ENCODE peak calls at places on chromosomes 16 and 17, in eight cellular contexts. T, Z, P, M, N, E, D and F are unnamed samples.

GRCh38 chr17:17146791-17147406 is 59.2 kb downstream of the PLD6 start:
- DNase-seq in T (no peak), Z (no peak), P (no peak), M (no peak), N (no peak), E (no peak), D (no peak), F (no peak)

GRCh38 chr17:74356640-74357465 is 4.8 kb downstream of the BTBD17 start:
- DNase-seq in T (no peak), Z (no peak), P (no peak), M (no peak), N (no peak), E (no peak), D (no peak), F (no peak)

GRCh38 chr17:20141201-20141999 is 132.2 kb downstream of the SPECC1 start:
- DNase-seq in T (no peak), Z (no peak), P (no peak), M (no peak), N (no peak), E (no peak), D (no peak), F (no peak)

GRCh38 chr16:81539009-81539820 is 94.6 kb downstream of the CMIP start:
- DNase-seq in T (peak; percentile 26), Z (no peak), P (no peak), M (no peak), N (no peak), E (no peak), D (no peak), F (no peak)

GRCh38 chr16:12317856-12318591 is 341.5 kb downstream of the SNX29 start:
- DNase-seq in T (peak; percentile 85), Z (no peak), P (no peak), M (no peak), N (no peak), E (no peak), D (no peak), F (no peak)

GRCh38 chr17:77124192-77124908 is 16.4 kb upstream of the SEC14L1 start:
- DNase-seq in T (peak; percentile 96), Z (no peak), P (no peak), M (no peak), N (no peak), E (peak; percentile 71), D (no peak), F (no peak)

GRCh38 chr17:21280081-21280518 is 4.4 kb upstream of the MAP2K3 start:
- DNase-seq in T (no peak), Z (peak; percentile 93), P (peak; percentile 59), M (peak; percentile 92), N (peak; percentile 51), E (peak; percentile 89), D (peak; percentile 89), F (peak; percentile 79)

GRCh38 chr17:63930951-63931575 is 1.1 kb downstream of the CD79B start:
- DNase-seq in T (no peak), Z (peak; percentile 79), P (no peak), M (peak; percentile 52), N (no peak), E (no peak), D (no peak), F (peak; percentile 60)

GRCh38 chr17:45172541-45173286 is 11.0 kb downstream of the HEXIM2 start:
- DNase-seq in T (peak; percentile 95), Z (peak; percentile 93), P (peak; percentile 34), M (peak; percentile 38), N (peak; percentile 86), E (peak; percentile 88), D (peak; percentile 21), F (peak; percentile 48)

GRCh38 chr16:67563708-67564468 is 1.6 kb downstream of the CTCF start:
- DNase-seq in T (peak; percentile 70), Z (peak; percentile 85), P (no peak), M (no peak), N (no peak), E (no peak), D (no peak), F (no peak)

GRCh38 chr17:39239640-39240314 is 14.0 kb upstream of the STAC2 start:
- DNase-seq in T (no peak), Z (no peak), P (peak; percentile 36), M (peak; percentile 53), N (no peak), E (no peak), D (peak; percentile 38), F (peak; percentile 74)

GRCh38 chr16:56869513-56870270 is 4.7 kb downstream of the SLC12A3 start:
- DNase-seq in T (peak; percentile 37), Z (no peak), P (no peak), M (no peak), N (no peak), E (peak; percentile 62), D (no peak), F (no peak)

GRCh38 chr17:48100160-48100559 is 1.1 kb downstream of the CBX1 start:
- DNase-seq in T (no peak), Z (peak; percentile 71), P (no peak), M (no peak), N (no peak), E (no peak), D (no peak), F (no peak)